ENCODE peak calls at places on chromosomes 1 and 21, in six cellular contexts. W, K, D, C, B and G are unnamed samples.
A peak's percentile ranks its signal among the peaks of the same experiment; 100 is the strongest.

GRCh38 chr1:228340686-228341449 is 65.8 kb downstream of the TRIM11 start:
- DNase-seq in W (no peak), K (peak; percentile 8), D (no peak), C (no peak), B (peak; percentile 13), G (peak; percentile 9)

GRCh38 chr1:27536767-27537166 is 46.8 kb upstream of the WASF2 start:
- DNase-seq in W (no peak), K (no peak), D (peak; percentile 65), C (no peak), B (peak; percentile 83), G (peak; percentile 86)

GRCh38 chr1:27548136-27548853 is 55.6 kb downstream of the AHDC1 start:
- DNase-seq in W (no peak), K (no peak), D (no peak), C (no peak), B (peak; percentile 27), G (no peak)

GRCh38 chr1:228465134-228465533 is 22.0 kb upstream of the RNF187 start:
- DNase-seq in W (no peak), K (no peak), D (no peak), C (no peak), B (no peak), G (no peak)

GRCh38 chr1:32199717-32200072 is 700 bp upstream of the CCDC28B start:
- DNase-seq in W (no peak), K (no peak), D (no peak), C (no peak), B (peak; percentile 51), G (peak; percentile 81)

GRCh38 chr1:230831706-230832105 is 36.6 kb downstream of the C1orf198 start:
- DNase-seq in W (no peak), K (no peak), D (no peak), C (no peak), B (no peak), G (no peak)

GRCh38 chr1:11180342-11180744 is 8.8 kb upstream of the ANGPTL7 start:
- DNase-seq in W (no peak), K (no peak), D (peak; percentile 39), C (no peak), B (no peak), G (no peak)

GRCh38 chr1:88736633-88737248 is 52.7 kb downstream of the PKN2 start:
- DNase-seq in W (no peak), K (no peak), D (peak; percentile 5), C (no peak), B (no peak), G (no peak)

GRCh38 chr1:162977944-162978568 is 91.1 kb upstream of the RGS4 start:
- DNase-seq in W (no peak), K (no peak), D (no peak), C (no peak), B (no peak), G (no peak)

GRCh38 chr1:37038703-37039093 is 4.4 kb upstream of the GRIK3 start:
- DNase-seq in W (no peak), K (no peak), D (no peak), C (no peak), B (no peak), G (no peak)

GRCh38 chr1:3355894-3356826 is 98.3 kb upstream of the ARHGEF16 start:
- DNase-seq in W (no peak), K (no peak), D (no peak), C (no peak), B (no peak), G (no peak)

GRCh38 chr1:162846256-162847212 is 14.4 kb downstream of the CCDC190 start:
- DNase-seq in W (no peak), K (no peak), D (no peak), C (no peak), B (no peak), G (no peak)

GRCh38 chr1:10693497-10694273 is 102.8 kb downstream of the CASZ1 start:
- DNase-seq in W (peak; percentile 58), K (no peak), D (peak; percentile 51), C (no peak), B (no peak), G (no peak)

GRCh38 chr1:112674440-112674985 is at the start of gene MOV10:
- DNase-seq in W (peak; percentile 57), K (peak; percentile 54), D (peak; percentile 48), C (peak; percentile 59), B (peak; percentile 68), G (peak; percentile 70)

GRCh38 chr1:42747125-42747524 is 7.1 kb upstream of the CLDN19 start:
- DNase-seq in W (peak; percentile 68), K (peak; percentile 19), D (peak; percentile 26), C (no peak), B (no peak), G (no peak)

GRCh38 chr1:246435421-246436041 is 71.5 kb downstream of the SMYD3 start:
- DNase-seq in W (no peak), K (no peak), D (no peak), C (no peak), B (no peak), G (no peak)

GRCh38 chr1:28259935-28260802 is 851 bp downstream of the SESN2 start:
- DNase-seq in W (no peak), K (no peak), D (no peak), C (peak; percentile 56), B (peak; percentile 80), G (peak; percentile 86)

GRCh38 chr1:48688102-48688760 is 88.5 kb downstream of the BEND5 start:
- DNase-seq in W (no peak), K (no peak), D (no peak), C (no peak), B (no peak), G (no peak)

GRCh38 chr1:193326296-193326695 is 139.9 kb upstream of the B3GALT2 start:
- DNase-seq in W (no peak), K (no peak), D (no peak), C (no peak), B (no peak), G (no peak)

GRCh38 chr1:3584915-3585314 is 26.4 kb downstream of the MEGF6 start:
- DNase-seq in W (no peak), K (no peak), D (no peak), C (no peak), B (no peak), G (no peak)

GRCh38 chr1:166884040-166884642 is 8.1 kb upstream of the TADA1 start:
- DNase-seq in W (peak; percentile 23), K (no peak), D (no peak), C (no peak), B (peak; percentile 60), G (peak; percentile 73)

GRCh38 chr1:159015440-159015909 is 5.8 kb downstream of the IFI16 start:
- DNase-seq in W (peak; percentile 21), K (no peak), D (peak; percentile 53), C (peak; percentile 86), B (peak; percentile 27), G (peak; percentile 69)

GRCh38 chr1:33255347-33256311 is 663 bp upstream of the ZNF362 start:
- DNase-seq in W (peak; percentile 58), K (peak; percentile 49), D (no peak), C (peak; percentile 85), B (peak; percentile 54), G (peak; percentile 86)

GRCh38 chr1:204435246-204435885 is 23.7 kb upstream of the PPP1R15B start:
- DNase-seq in W (no peak), K (no peak), D (no peak), C (no peak), B (no peak), G (no peak)

DNA sequence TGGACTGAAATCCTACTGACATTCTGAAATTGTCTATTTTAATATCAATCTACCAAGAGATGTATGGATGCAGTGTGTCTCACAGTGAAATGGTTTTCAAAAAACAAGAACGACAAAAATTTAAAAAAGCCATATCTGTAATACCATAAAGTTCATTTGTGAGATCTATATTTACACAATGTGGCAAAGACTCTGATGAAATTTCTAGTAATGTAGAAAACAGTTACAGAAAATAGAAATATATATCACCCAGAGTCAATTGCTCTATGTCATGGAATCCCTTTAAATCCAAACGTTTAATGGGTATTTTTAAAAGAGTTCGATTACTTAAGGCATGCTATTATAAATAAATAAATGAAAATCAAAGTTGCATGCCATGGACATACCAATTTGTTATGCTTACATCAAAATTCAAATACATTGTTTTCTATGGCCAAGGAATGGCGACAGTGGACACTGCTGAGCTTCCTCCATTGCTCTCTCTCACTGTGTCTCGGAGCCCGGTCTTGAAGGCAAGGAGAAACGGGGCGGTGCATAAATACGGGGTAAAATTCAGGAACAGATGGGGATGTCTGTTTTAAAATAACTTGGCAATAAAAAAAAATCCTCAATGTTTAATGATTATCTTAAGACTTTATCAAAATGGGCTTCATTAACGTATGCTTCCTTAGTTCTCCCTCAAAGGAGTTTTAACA is 37.0 kb upstream of the SAMSN1 start:
- DNase-seq in W (no peak), K (no peak), D (no peak), C (no peak), B (no peak), G (no peak)
- TF ChIP-seq POLR2A in W (no peak), K (no peak), D (no peak), C (no peak), B (no peak), G (no peak)

DNA sequence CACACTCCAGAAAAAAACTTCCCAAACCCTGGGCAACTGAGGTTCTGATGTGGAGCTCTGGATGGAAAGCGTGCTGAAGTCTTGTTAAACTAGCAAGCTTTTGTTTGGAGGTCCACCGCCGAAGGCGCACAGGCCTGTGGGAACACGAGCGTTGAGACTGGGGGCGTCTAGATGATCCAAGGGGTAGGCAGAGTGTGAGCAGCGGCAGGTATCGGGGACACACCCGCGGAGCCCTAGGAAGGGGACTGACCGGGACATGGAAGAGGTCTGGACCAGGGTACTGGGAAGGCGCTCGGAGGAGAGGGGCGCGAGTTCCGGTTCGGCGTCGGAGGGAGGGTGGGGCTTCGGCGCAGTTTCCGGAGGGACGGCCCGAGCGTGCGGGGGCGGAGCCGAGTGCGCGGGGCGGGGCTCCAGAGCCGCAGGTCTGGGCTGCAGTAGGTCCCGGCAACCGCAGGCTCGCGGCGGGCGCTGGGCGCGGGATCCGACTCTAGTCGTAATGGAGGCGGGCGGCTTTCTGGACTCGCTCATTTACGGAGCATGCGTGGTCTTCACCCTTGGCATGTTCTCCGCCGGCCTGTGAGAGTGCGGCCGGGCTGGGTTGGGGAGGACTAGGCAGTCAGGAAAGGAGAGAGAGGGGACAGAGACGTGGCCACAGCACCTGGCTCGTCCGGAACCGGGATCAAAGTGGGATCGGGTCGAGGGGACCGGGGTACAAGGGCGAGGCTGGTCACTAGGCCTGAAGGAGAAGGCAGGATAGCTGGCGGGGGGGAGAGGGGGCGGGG is at the start of gene SLC50A1:
- DNase-seq in W (peak; percentile 95), K (peak; percentile 80), D (peak; percentile 81), C (peak; percentile 91), B (peak; percentile 96), G (peak; percentile 97)
- TF ChIP-seq POLR2A in W (peak; percentile 85), K (peak; percentile 94), D (peak; percentile 78), C (no peak), B (peak; percentile 83), G (peak; percentile 91)

GRCh38 chr1:160205242-160205973 is at the start of gene PEA15:
- DNase-seq in W (peak; percentile 84), K (peak; percentile 57), D (peak; percentile 86), C (peak; percentile 44), B (peak; percentile 80), G (peak; percentile 80)
- TF ChIP-seq POLR2A in W (no peak), K (peak; percentile 82), D (peak; percentile 65), C (no peak), B (peak; percentile 73), G (peak; percentile 83)

DNA sequence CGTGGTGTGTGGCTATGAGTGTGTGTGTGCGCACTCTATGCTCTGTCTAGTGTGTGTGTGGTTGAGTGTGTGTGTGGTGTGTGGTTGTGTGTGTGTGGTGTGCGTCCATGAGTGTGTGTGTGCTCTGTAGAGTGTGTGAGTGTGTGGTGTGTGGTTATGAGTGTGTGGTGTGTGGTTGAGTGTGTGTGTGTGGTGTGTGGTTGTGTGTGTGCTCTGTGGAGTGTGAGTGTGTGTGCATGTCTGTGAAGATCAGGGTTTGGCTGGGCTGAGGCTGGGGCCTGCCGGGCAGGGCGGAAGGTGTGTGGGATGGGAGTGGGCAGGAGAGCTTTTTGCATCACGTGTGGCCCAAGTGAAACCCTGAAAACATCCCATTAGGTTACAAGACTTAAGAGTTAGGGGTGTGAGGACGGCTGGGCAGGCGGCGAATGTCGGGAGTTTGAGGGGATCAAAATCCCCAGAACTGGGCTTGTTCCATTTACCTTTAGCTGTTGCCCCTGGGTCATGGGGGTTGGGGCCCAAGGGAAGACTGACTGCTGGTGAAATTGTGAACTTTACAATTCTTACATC is 2.9 kb upstream of the FCMR start:
- DNase-seq in W (no peak), K (no peak), D (no peak), C (no peak), B (no peak), G (no peak)
- TF ChIP-seq POLR2A in W (no peak), K (no peak), D (no peak), C (no peak), B (no peak), G (no peak)